ENCODE peak calls at places on chromosomes 1 and 21, in five cellular contexts. One of them, this sample, is unnamed. For H3K9me3 and H3K4me1, the result is how much of the 10 kb centered on the place peaks cover.

GRCh38 chr1:203126151-203126865 is 1.2 kb upstream of the ADORA1 start:
- DNase-seq in lung: no peak
- DNase-seq in tibial nerve: no peak
- DNase-seq in mesenchymal stem cell: peak
- DNase-seq in ascending aorta: no peak
- DNase-seq in this sample: no peak

GRCh38 chr1:225819346-225820192 is 9.6 kb downstream of the EPHX1 start:
- DNase-seq in ascending aorta: no peak
- DNase-seq in mesenchymal stem cell: no peak
- DNase-seq in tibial nerve: no peak
- DNase-seq in lung: no peak
- DNase-seq in this sample: no peak

GRCh38 chr1:160118928-160119327 is 3.4 kb downstream of the ATP1A2 start:
- DNase-seq in tibial nerve: no peak
- DNase-seq in ascending aorta: no peak
- DNase-seq in mesenchymal stem cell: no peak
- DNase-seq in lung: no peak
- DNase-seq in this sample: no peak

GRCh38 chr21:41974752-41975053 is 20.9 kb upstream of the C2CD2 start:
- DNase-seq in tibial nerve: no peak
- DNase-seq in ascending aorta: no peak
- DNase-seq in mesenchymal stem cell: no peak
- DNase-seq in lung: no peak
- DNase-seq in this sample: no peak

GRCh38 chr1:26500488-26501175 is 28.4 kb downstream of the HMGN2 start:
- DNase-seq in ascending aorta: peak
- DNase-seq in mesenchymal stem cell: peak
- DNase-seq in tibial nerve: peak
- DNase-seq in lung: peak
- DNase-seq in this sample: peak

GRCh38 chr1:95057361-95057760 is 15.4 kb downstream of the ALG14 start:
- DNase-seq in lung: no peak
- DNase-seq in tibial nerve: no peak
- DNase-seq in mesenchymal stem cell: no peak
- DNase-seq in ascending aorta: no peak
- DNase-seq in this sample: no peak

GRCh38 chr1:231734417-231734816 is 107.8 kb downstream of the DISC1 start:
- DNase-seq in lung: no peak
- DNase-seq in mesenchymal stem cell: peak
- DNase-seq in tibial nerve: no peak
- DNase-seq in ascending aorta: no peak
- DNase-seq in this sample: no peak

GRCh38 chr1:203695116-203695515 is 68.5 kb downstream of the ATP2B4 start:
- DNase-seq in mesenchymal stem cell: no peak
- DNase-seq in tibial nerve: no peak
- DNase-seq in ascending aorta: peak
- DNase-seq in lung: no peak
- DNase-seq in this sample: no peak

GRCh38 chr1:229360417-229360816 is 17.6 kb upstream of the CCSAP start:
- DNase-seq in lung: no peak
- DNase-seq in mesenchymal stem cell: no peak
- DNase-seq in tibial nerve: no peak
- DNase-seq in ascending aorta: no peak
- DNase-seq in this sample: no peak

GRCh38 chr1:197471248-197472035 is 203.4 kb downstream of the CRB1 start:
- DNase-seq in tibial nerve: no peak
- DNase-seq in lung: no peak
- DNase-seq in ascending aorta: no peak
- DNase-seq in mesenchymal stem cell: no peak
- DNase-seq in this sample: no peak

GRCh38 chr1:113859478-113860175 is 11.9 kb downstream of the PTPN22 start:
- DNase-seq in ascending aorta: no peak
- DNase-seq in lung: no peak
- DNase-seq in mesenchymal stem cell: no peak
- DNase-seq in tibial nerve: no peak
- DNase-seq in this sample: no peak

GRCh38 chr1:1124786-1125642 is 9.1 kb upstream of the C1orf159 start:
- DNase-seq in tibial nerve: no peak
- DNase-seq in ascending aorta: no peak
- DNase-seq in mesenchymal stem cell: no peak
- DNase-seq in lung: no peak
- DNase-seq in this sample: no peak

GRCh38 chr1:145711213-145711651 is 4.1 kb upstream of the PDZK1 start:
- DNase-seq in tibial nerve: no peak
- DNase-seq in ascending aorta: no peak
- DNase-seq in mesenchymal stem cell: no peak
- DNase-seq in lung: no peak
- DNase-seq in this sample: no peak

GRCh38 chr1:243495442-243496172 is 239.8 kb downstream of the SDCCAG8 start:
- DNase-seq in lung: no peak
- DNase-seq in tibial nerve: no peak
- DNase-seq in ascending aorta: no peak
- DNase-seq in mesenchymal stem cell: peak
- DNase-seq in this sample: no peak

GRCh38 chr21:33991091-33991490 is 75.5 kb upstream of the ATP5PO start:
- DNase-seq in lung: no peak
- DNase-seq in tibial nerve: no peak
- DNase-seq in ascending aorta: no peak
- DNase-seq in mesenchymal stem cell: no peak
- DNase-seq in this sample: no peak

GRCh38 chr1:48688102-48688760 is 88.5 kb downstream of the BEND5 start:
- DNase-seq in lung: no peak
- DNase-seq in tibial nerve: no peak
- DNase-seq in ascending aorta: no peak
- DNase-seq in mesenchymal stem cell: peak
- DNase-seq in this sample: no peak

GRCh38 chr1:10631811-10632481 is 157.2 kb downstream of the PEX14 start:
- DNase-seq in tibial nerve: no peak
- DNase-seq in mesenchymal stem cell: no peak
- DNase-seq in lung: no peak
- DNase-seq in ascending aorta: no peak
- DNase-seq in this sample: no peak
- H3K4me3 ChIP-seq in tibial nerve: no peak
- H3K4me3 ChIP-seq in mesenchymal stem cell: no peak
- H3K4me3 ChIP-seq in lung: no peak
- H3K4me3 ChIP-seq in ascending aorta: no peak
- H3K4me3 ChIP-seq in this sample: no peak

DNA sequence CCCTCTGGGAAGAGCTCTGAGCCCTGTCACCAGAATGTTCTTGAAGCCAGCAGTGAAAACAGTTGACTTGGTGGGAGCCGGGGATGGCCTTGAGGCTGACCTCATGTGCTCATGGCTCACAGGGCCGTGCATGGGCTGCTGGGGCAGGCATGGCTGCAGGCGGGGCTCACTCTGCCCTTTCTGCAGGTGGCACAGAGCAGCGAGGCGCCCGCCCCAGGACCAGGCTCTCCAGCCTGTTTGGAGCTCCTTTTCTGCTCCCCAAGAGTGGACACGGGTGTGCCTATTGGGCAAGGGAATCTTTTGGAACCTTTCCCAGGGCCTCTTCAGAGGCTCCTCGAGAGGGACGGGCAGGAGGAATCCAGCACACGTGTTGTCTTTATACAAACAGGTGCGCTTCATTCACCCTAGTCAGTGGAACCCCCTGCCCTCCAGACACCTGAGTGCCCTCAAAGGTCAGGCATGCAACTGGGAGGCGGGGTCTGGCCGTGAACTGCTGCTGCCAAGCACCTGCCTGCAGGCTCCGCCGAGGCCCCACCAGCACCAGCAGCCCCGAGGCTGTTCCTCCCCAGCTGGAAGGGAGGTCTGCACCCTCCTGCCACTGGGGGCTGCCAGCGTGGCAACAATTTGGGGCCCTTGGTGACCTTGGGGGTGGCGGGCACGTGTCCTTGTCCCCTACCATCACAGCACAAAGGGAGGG is 2.6 kb upstream of the TTC34 start:
- DNase-seq in mesenchymal stem cell: no peak
- DNase-seq in tibial nerve: no peak
- DNase-seq in lung: no peak
- DNase-seq in ascending aorta: no peak
- DNase-seq in this sample: no peak
- H3K9me3 ChIP-seq in mesenchymal stem cell: under half
- H3K9me3 ChIP-seq in tibial nerve: under half
- H3K9me3 ChIP-seq in lung: under half
- H3K9me3 ChIP-seq in ascending aorta: under half
- H3K9me3 ChIP-seq in this sample: under half

DNA sequence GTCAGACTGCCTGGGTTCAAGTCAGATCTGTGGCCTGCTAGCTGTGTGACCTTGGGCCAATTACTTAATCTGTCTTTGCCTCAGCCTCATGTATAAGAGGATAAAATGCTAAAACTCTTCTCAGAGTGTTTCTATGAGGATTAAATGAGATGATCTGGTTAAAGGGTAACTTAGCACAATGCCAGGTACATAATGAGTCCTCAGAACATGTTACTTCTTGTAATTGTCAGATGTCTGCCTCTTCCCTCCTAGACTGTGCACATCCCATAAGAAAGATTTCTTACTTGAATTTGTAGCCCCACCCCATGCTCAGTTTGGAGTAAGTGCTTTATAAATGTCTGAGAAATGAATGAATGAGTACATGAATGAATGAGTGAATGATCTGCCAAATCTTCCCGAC is 34.6 kb upstream of the HIVEP3 start:
- DNase-seq in mesenchymal stem cell: no peak
- DNase-seq in lung: no peak
- DNase-seq in ascending aorta: no peak
- DNase-seq in tibial nerve: no peak
- DNase-seq in this sample: no peak
- H3K4me1 ChIP-seq in mesenchymal stem cell: under half
- H3K4me1 ChIP-seq in lung: under half
- H3K4me1 ChIP-seq in ascending aorta: under half
- H3K4me1 ChIP-seq in tibial nerve: under half
- H3K4me1 ChIP-seq in this sample: under half

DNA sequence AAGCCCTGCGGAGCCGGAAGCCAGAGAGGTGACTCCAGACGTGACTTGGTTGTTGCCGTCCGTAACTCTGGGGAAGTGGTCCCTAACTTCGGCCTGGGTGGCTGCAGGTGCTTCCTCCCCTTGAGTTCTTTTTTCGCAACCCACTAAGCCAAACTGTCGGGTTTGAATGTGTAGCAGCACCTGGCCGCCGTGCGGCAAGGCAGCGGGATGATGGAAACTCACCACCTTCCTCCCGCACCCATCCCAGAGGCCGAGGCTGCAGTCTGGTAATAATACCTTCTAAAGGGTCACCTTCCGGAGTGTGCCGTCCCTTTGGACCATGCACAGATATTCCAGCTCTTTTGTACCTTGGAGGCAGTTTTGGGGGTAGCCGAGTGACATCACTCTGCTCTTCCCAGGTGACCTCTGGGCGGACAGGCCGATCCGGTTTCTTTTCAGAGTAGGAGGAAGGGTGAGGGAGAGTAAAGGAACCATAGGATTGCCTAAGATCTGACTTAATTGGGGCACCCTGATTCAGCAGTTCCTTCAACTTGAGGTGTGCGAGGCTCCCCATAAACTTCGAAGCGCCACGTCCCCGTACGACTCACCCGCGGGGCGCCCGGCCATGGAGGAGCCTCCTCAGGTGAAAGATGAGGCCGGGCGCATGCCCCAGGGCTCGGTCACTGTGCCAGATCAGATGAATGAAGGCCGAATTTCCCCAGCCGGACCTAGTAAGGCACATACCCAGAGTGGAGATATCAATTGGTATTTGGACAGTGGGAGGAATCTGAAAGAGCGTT is 1.0 kb downstream of the KCNK1 start:
- DNase-seq in ascending aorta: no peak
- DNase-seq in tibial nerve: no peak
- DNase-seq in lung: no peak
- DNase-seq in mesenchymal stem cell: no peak
- DNase-seq in this sample: no peak
- H3K4me3 ChIP-seq in ascending aorta: peak
- H3K4me3 ChIP-seq in tibial nerve: peak
- H3K4me3 ChIP-seq in lung: peak
- H3K4me3 ChIP-seq in mesenchymal stem cell: peak
- H3K4me3 ChIP-seq in this sample: no peak

GRCh38 chr1:3943806-3944620 is 43.9 kb upstream of the C1orf174 start:
- DNase-seq in lung: no peak
- DNase-seq in tibial nerve: no peak
- DNase-seq in mesenchymal stem cell: no peak
- DNase-seq in ascending aorta: no peak
- DNase-seq in this sample: no peak
- H3K9me3 ChIP-seq in lung: under half
- H3K9me3 ChIP-seq in tibial nerve: under half
- H3K9me3 ChIP-seq in mesenchymal stem cell: under half
- H3K9me3 ChIP-seq in ascending aorta: under half
- H3K9me3 ChIP-seq in this sample: under half

GRCh38 chr1:205317311-205317917 is 4.1 kb downstream of the NUAK2 start:
- DNase-seq in ascending aorta: no peak
- DNase-seq in lung: peak
- DNase-seq in tibial nerve: no peak
- DNase-seq in mesenchymal stem cell: no peak
- DNase-seq in this sample: no peak

GRCh38 chr1:205314986-205315618 is 6.4 kb downstream of the NUAK2 start:
- DNase-seq in tibial nerve: no peak
- DNase-seq in lung: no peak
- DNase-seq in mesenchymal stem cell: no peak
- DNase-seq in ascending aorta: no peak
- DNase-seq in this sample: no peak

GRCh38 chr1:205318231-205318991 is 3.1 kb downstream of the NUAK2 start:
- DNase-seq in mesenchymal stem cell: no peak
- DNase-seq in ascending aorta: no peak
- DNase-seq in lung: no peak
- DNase-seq in tibial nerve: no peak
- DNase-seq in this sample: no peak

GRCh38 chr1:205313681-205314308 is 7.8 kb downstream of the NUAK2 start:
- DNase-seq in lung: peak
- DNase-seq in tibial nerve: peak
- DNase-seq in mesenchymal stem cell: peak
- DNase-seq in ascending aorta: no peak
- DNase-seq in this sample: no peak

DNA sequence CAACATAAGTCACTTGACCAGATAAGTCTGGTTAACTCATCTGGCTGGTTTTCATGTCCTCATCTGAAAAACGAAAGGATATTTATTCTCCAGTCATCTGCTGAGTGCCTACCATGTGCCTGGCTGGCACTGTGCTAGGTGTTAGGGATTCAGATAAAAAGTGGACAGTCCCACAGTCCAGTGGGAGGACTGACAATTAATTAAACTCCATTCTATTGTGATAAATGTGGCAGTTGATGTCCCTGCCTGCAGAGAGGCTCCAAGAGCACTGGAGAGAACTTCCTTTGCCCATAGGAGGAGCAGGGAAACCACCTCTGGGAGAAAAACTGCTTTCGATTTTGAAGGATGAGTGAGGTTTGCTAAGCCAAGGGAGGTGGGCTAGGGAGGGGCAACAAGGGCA is 5.4 kb downstream of the NUAK2 start:
- DNase-seq in ascending aorta: no peak
- DNase-seq in mesenchymal stem cell: no peak
- DNase-seq in tibial nerve: no peak
- DNase-seq in lung: no peak
- DNase-seq in this sample: no peak
- H3K4me1 ChIP-seq in ascending aorta: under half
- H3K4me1 ChIP-seq in mesenchymal stem cell: under half
- H3K4me1 ChIP-seq in tibial nerve: under half
- H3K4me1 ChIP-seq in lung: half or more
- H3K4me1 ChIP-seq in this sample: half or more